ENCODE peak calls at places on chromosomes 2 and 18, in seven cellular contexts. One of them, this sample, is unnamed.
A peak's percentile ranks its signal among the peaks of the same experiment; 100 is the strongest.

GRCh38 chr2:64124168-64124567 is 20.1 kb downstream of the PELI1 start:
- DNase-seq in mammary epithelial cell: no peak
- DNase-seq in CD8-positive, alpha-beta T cell: no peak
- DNase-seq in pancreas: no peak
- DNase-seq in fibroblast of lung: no peak
- DNase-seq in astrocyte: no peak
- DNase-seq in uterus: no peak
- DNase-seq in this sample: no peak

GRCh38 chr2:235381261-235381912 is 112.5 kb upstream of the AGAP1 start:
- DNase-seq in mammary epithelial cell: no peak
- DNase-seq in CD8-positive, alpha-beta T cell: no peak
- DNase-seq in pancreas: no peak
- DNase-seq in fibroblast of lung: peak; percentile 48
- DNase-seq in astrocyte: peak; percentile 43
- DNase-seq in uterus: no peak
- DNase-seq in this sample: no peak

GRCh38 chr18:25815659-25816058 is 274.8 kb downstream of the SS18 start:
- DNase-seq in mammary epithelial cell: no peak
- DNase-seq in CD8-positive, alpha-beta T cell: no peak
- DNase-seq in pancreas: no peak
- DNase-seq in fibroblast of lung: peak; percentile 32
- DNase-seq in astrocyte: no peak
- DNase-seq in uterus: no peak
- DNase-seq in this sample: no peak

GRCh38 chr2:170715932-170716777 is 1.0 kb downstream of the SP5 start:
- DNase-seq in mammary epithelial cell: no peak
- DNase-seq in CD8-positive, alpha-beta T cell: no peak
- DNase-seq in pancreas: no peak
- DNase-seq in fibroblast of lung: no peak
- DNase-seq in astrocyte: no peak
- DNase-seq in uterus: no peak
- DNase-seq in this sample: peak; percentile 13

GRCh38 chr18:79884963-79885728 is 66.3 kb downstream of the SLC66A2 start:
- DNase-seq in mammary epithelial cell: no peak
- DNase-seq in CD8-positive, alpha-beta T cell: no peak
- DNase-seq in pancreas: no peak
- DNase-seq in fibroblast of lung: no peak
- DNase-seq in astrocyte: no peak
- DNase-seq in uterus: no peak
- DNase-seq in this sample: no peak

GRCh38 chr18:9478545-9478944 is 3.2 kb downstream of the RALBP1 start:
- DNase-seq in mammary epithelial cell: no peak
- DNase-seq in CD8-positive, alpha-beta T cell: no peak
- DNase-seq in pancreas: no peak
- DNase-seq in fibroblast of lung: no peak
- DNase-seq in astrocyte: no peak
- DNase-seq in uterus: no peak
- DNase-seq in this sample: no peak

GRCh38 chr2:127637725-127638252 is 8.2 kb upstream of the GPR17 start:
- DNase-seq in mammary epithelial cell: peak; percentile 50
- DNase-seq in CD8-positive, alpha-beta T cell: no peak
- DNase-seq in pancreas: no peak
- DNase-seq in fibroblast of lung: peak; percentile 82
- DNase-seq in astrocyte: peak; percentile 71
- DNase-seq in uterus: peak; percentile 52
- DNase-seq in this sample: peak; percentile 77

GRCh38 chr2:102473020-102473419 is at the start of gene SLC9A4:
- DNase-seq in mammary epithelial cell: peak; percentile 39
- DNase-seq in CD8-positive, alpha-beta T cell: peak; percentile 27
- DNase-seq in pancreas: peak; percentile 49
- DNase-seq in fibroblast of lung: peak; percentile 17
- DNase-seq in astrocyte: peak; percentile 9
- DNase-seq in uterus: no peak
- DNase-seq in this sample: no peak

GRCh38 chr2:138121769-138122661 is 157.7 kb downstream of the HNMT start:
- DNase-seq in mammary epithelial cell: peak; percentile 81
- DNase-seq in CD8-positive, alpha-beta T cell: no peak
- DNase-seq in pancreas: no peak
- DNase-seq in fibroblast of lung: no peak
- DNase-seq in astrocyte: no peak
- DNase-seq in uterus: no peak
- DNase-seq in this sample: no peak

GRCh38 chr2:46135230-46135555 is 162.0 kb upstream of the EPAS1 start:
- DNase-seq in mammary epithelial cell: peak; percentile 37
- DNase-seq in CD8-positive, alpha-beta T cell: no peak
- DNase-seq in pancreas: no peak
- DNase-seq in fibroblast of lung: peak; percentile 37
- DNase-seq in astrocyte: peak; percentile 25
- DNase-seq in uterus: no peak
- DNase-seq in this sample: no peak

GRCh38 chr2:119240311-119241204 is 16.9 kb downstream of the STEAP3 start:
- DNase-seq in mammary epithelial cell: peak; percentile 81
- DNase-seq in CD8-positive, alpha-beta T cell: no peak
- DNase-seq in pancreas: peak; percentile 80
- DNase-seq in fibroblast of lung: peak; percentile 88
- DNase-seq in astrocyte: peak; percentile 80
- DNase-seq in uterus: no peak
- DNase-seq in this sample: peak; percentile 71

GRCh38 chr18:24763765-24764548 is 303.5 kb downstream of the HRH4 start:
- DNase-seq in mammary epithelial cell: peak; percentile 88
- DNase-seq in CD8-positive, alpha-beta T cell: no peak
- DNase-seq in pancreas: no peak
- DNase-seq in fibroblast of lung: peak; percentile 48
- DNase-seq in astrocyte: peak; percentile 38
- DNase-seq in uterus: peak; percentile 37
- DNase-seq in this sample: peak; percentile 79

GRCh38 chr18:45519881-45520280 is 95.4 kb upstream of the SLC14A2 start:
- DNase-seq in mammary epithelial cell: no peak
- DNase-seq in CD8-positive, alpha-beta T cell: no peak
- DNase-seq in pancreas: no peak
- DNase-seq in fibroblast of lung: peak; percentile 87
- DNase-seq in astrocyte: peak; percentile 86
- DNase-seq in uterus: no peak
- DNase-seq in this sample: no peak

GRCh38 chr2:33510589-33510968 is 34.1 kb downstream of the RASGRP3 start:
- DNase-seq in mammary epithelial cell: peak; percentile 27
- DNase-seq in CD8-positive, alpha-beta T cell: no peak
- DNase-seq in pancreas: no peak
- DNase-seq in fibroblast of lung: peak; percentile 85
- DNase-seq in astrocyte: peak; percentile 85
- DNase-seq in uterus: no peak
- DNase-seq in this sample: no peak

GRCh38 chr2:165725421-165725820 is 68.6 kb downstream of the GALNT3 start:
- DNase-seq in mammary epithelial cell: peak; percentile 72
- DNase-seq in CD8-positive, alpha-beta T cell: no peak
- DNase-seq in pancreas: no peak
- DNase-seq in fibroblast of lung: peak; percentile 90
- DNase-seq in astrocyte: peak; percentile 86
- DNase-seq in uterus: no peak
- DNase-seq in this sample: no peak

GRCh38 chr2:55054476-55054875 is 4.2 kb upstream of the RTN4 start:
- DNase-seq in mammary epithelial cell: no peak
- DNase-seq in CD8-positive, alpha-beta T cell: no peak
- DNase-seq in pancreas: no peak
- DNase-seq in fibroblast of lung: no peak
- DNase-seq in astrocyte: no peak
- DNase-seq in uterus: no peak
- DNase-seq in this sample: no peak

GRCh38 chr2:218711550-218711929 is 905 bp downstream of the TTLL4 start:
- DNase-seq in mammary epithelial cell: no peak
- DNase-seq in CD8-positive, alpha-beta T cell: no peak
- DNase-seq in pancreas: no peak
- DNase-seq in fibroblast of lung: peak; percentile 67
- DNase-seq in astrocyte: peak; percentile 65
- DNase-seq in uterus: no peak
- DNase-seq in this sample: no peak

GRCh38 chr2:204608261-204608660 is 63.0 kb downstream of the PARD3B start:
- DNase-seq in mammary epithelial cell: no peak
- DNase-seq in CD8-positive, alpha-beta T cell: no peak
- DNase-seq in pancreas: no peak
- DNase-seq in fibroblast of lung: peak; percentile 68
- DNase-seq in astrocyte: peak; percentile 57
- DNase-seq in uterus: peak; percentile 25
- DNase-seq in this sample: no peak

DNA sequence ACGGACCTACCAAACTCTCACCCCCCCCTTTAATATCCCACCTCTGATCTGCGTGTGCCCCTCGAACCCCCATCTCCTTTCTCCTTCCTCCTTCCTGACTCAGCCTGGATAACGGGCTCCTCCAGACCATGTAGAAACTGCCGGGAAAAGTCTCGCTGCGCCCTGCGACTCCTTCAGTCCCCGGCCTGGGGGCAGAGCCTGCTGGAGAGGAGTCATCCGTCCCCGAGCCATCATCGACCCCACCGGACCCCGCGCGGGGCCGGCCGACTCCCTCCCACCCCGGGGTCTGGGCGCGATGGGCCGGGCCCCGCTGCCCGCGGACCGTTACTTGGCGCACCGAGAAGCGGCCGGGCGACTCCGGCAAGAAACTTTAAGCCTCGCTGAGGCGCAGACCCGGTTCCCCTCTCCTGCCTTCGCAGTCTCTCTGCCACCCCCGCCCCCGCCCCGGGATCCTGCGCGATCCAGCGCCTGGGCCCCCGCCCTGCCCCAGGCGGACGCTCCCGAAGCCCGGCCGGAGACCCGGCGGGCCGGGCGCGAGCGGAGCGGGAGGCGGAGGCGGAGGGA is 3.4 kb downstream of the ZEB2 start:
- DNase-seq in mammary epithelial cell: peak; percentile 16
- DNase-seq in CD8-positive, alpha-beta T cell: no peak
- DNase-seq in pancreas: no peak
- DNase-seq in fibroblast of lung: peak; percentile 51
- DNase-seq in astrocyte: no peak
- DNase-seq in uterus: peak; percentile 37
- DNase-seq in this sample: no peak
- H3K27ac ChIP-seq in mammary epithelial cell: no peak overlapping the region
- H3K27ac ChIP-seq in CD8-positive, alpha-beta T cell: peak overlapping the region; percentile 65
- H3K27ac ChIP-seq in pancreas: peak overlapping the region; percentile 76
- H3K27ac ChIP-seq in fibroblast of lung: peak overlapping the region; percentile 96
- H3K27ac ChIP-seq in astrocyte: peak overlapping the region; percentile 99
- H3K27ac ChIP-seq in uterus: peak overlapping the region; percentile 95
- H3K27ac ChIP-seq in this sample: peak overlapping the region; percentile 97

DNA sequence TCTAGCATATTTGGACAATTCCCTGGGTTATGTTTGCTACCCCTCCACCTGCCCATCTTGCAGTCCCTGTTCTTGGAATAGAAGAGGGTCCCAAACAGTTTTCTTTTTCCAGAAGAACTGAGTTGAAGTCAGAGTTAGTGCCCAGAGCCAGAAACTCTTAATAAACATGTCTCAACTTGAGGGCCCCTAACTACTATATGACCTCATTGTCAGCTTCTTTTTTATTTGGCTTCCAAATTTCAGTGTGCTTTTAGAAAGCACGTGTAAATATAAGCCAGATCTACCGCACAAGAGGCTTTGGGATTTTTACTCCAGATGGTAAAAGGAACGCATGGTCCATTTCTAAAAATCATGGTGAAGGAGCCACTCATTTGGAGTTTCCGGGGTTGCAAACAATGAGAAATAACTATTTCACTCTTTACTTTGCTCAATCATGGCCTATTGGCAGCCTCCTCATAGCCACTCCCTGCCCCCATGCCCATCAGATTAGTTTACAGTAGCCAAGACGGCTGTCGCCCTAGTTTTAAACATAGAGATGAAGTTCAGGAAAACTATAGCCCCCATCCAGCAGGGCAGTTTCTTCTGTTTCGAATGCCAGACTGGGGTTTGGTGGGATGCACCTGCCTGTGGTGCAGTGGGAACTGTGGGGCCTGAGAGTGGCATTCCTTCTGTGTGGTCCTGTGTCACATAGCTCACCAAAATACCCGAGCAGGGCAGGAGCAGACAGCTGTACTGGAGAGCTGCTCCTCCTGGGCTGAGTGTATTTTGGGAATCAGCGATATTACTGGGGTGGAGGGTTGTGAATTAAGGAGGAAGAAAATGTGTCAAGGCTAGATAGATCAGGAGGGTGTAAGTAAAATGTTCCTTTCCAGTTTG is 1.7 kb downstream of the MAPRE3 start:
- DNase-seq in mammary epithelial cell: peak; percentile 45
- DNase-seq in CD8-positive, alpha-beta T cell: no peak
- DNase-seq in pancreas: no peak
- DNase-seq in fibroblast of lung: no peak
- DNase-seq in astrocyte: no peak
- DNase-seq in uterus: no peak
- DNase-seq in this sample: no peak
- H3K4me3 ChIP-seq in mammary epithelial cell: peak overlapping the region; percentile 94
- H3K4me3 ChIP-seq in CD8-positive, alpha-beta T cell: no peak overlapping the region
- H3K4me3 ChIP-seq in pancreas: peak overlapping the region; percentile 92
- H3K4me3 ChIP-seq in fibroblast of lung: no peak overlapping the region
- H3K4me3 ChIP-seq in astrocyte: no peak overlapping the region
- H3K4me3 ChIP-seq in uterus: no peak overlapping the region
- H3K4me3 ChIP-seq in this sample: no peak overlapping the region

DNA sequence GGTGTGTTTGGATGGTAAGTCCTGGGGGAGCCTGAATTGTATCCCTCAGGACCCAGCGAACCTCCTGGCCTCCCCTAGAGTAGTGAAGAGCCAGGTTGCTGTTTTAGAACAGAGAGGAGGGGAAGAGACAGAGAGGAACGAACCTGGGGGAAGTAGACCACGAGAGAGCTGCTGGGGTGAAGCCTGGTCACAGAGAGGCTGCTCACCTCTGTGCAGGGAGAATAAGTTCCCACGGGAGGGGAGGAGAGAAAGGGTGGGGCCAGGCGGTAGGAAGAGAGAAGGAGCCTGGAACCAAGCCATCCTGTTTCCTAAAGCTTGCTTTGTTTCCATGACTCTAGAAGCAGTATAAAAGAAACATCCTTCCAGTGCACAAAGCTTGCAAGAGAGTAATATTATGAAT is 147.9 kb downstream of the MYT1L start:
- DNase-seq in mammary epithelial cell: no peak
- DNase-seq in CD8-positive, alpha-beta T cell: no peak
- DNase-seq in pancreas: no peak
- DNase-seq in fibroblast of lung: no peak
- DNase-seq in astrocyte: no peak
- DNase-seq in uterus: no peak
- DNase-seq in this sample: peak; percentile 24
- TF ChIP-seq CTCF in mammary epithelial cell: no peak
- TF ChIP-seq CTCF in CD8-positive, alpha-beta T cell: no peak
- TF ChIP-seq CTCF in pancreas: no peak
- TF ChIP-seq CTCF in fibroblast of lung: no peak
- TF ChIP-seq CTCF in astrocyte: no peak
- TF ChIP-seq CTCF in uterus: no peak
- TF ChIP-seq CTCF in this sample: no peak

GRCh38 chr2:239577913-239578312 is 177.1 kb upstream of the HDAC4 start:
- DNase-seq in mammary epithelial cell: no peak
- DNase-seq in CD8-positive, alpha-beta T cell: no peak
- DNase-seq in pancreas: no peak
- DNase-seq in fibroblast of lung: no peak
- DNase-seq in astrocyte: no peak
- DNase-seq in uterus: no peak
- DNase-seq in this sample: peak; percentile 6

GRCh38 chr2:239577306-239577705 is 176.5 kb upstream of the HDAC4 start:
- DNase-seq in mammary epithelial cell: no peak
- DNase-seq in CD8-positive, alpha-beta T cell: no peak
- DNase-seq in pancreas: no peak
- DNase-seq in fibroblast of lung: no peak
- DNase-seq in astrocyte: no peak
- DNase-seq in uterus: no peak
- DNase-seq in this sample: no peak

GRCh38 chr2:239578381-239578780 is 177.6 kb upstream of the HDAC4 start:
- DNase-seq in mammary epithelial cell: no peak
- DNase-seq in CD8-positive, alpha-beta T cell: no peak
- DNase-seq in pancreas: no peak
- DNase-seq in fibroblast of lung: no peak
- DNase-seq in astrocyte: no peak
- DNase-seq in uterus: no peak
- DNase-seq in this sample: peak; percentile 16

GRCh38 chr2:239575931-239576445 is 175.2 kb upstream of the HDAC4 start:
- DNase-seq in mammary epithelial cell: no peak
- DNase-seq in CD8-positive, alpha-beta T cell: no peak
- DNase-seq in pancreas: no peak
- DNase-seq in fibroblast of lung: no peak
- DNase-seq in astrocyte: no peak
- DNase-seq in uterus: no peak
- DNase-seq in this sample: no peak

GRCh38 chr2:239576784-239577183 is 176.0 kb upstream of the HDAC4 start:
- DNase-seq in mammary epithelial cell: no peak
- DNase-seq in CD8-positive, alpha-beta T cell: no peak
- DNase-seq in pancreas: no peak
- DNase-seq in fibroblast of lung: no peak
- DNase-seq in astrocyte: no peak
- DNase-seq in uterus: no peak
- DNase-seq in this sample: no peak
- H3K27ac ChIP-seq in mammary epithelial cell: no peak overlapping the region
- H3K27ac ChIP-seq in CD8-positive, alpha-beta T cell: no peak overlapping the region
- H3K27ac ChIP-seq in pancreas: no peak overlapping the region
- H3K27ac ChIP-seq in fibroblast of lung: no peak overlapping the region
- H3K27ac ChIP-seq in astrocyte: no peak overlapping the region
- H3K27ac ChIP-seq in uterus: no peak overlapping the region
- H3K27ac ChIP-seq in this sample: no peak overlapping the region

This sample was measured in heart left ventricle.